ENCODE peak calls at places on chromosomes 16 and 17, in six cellular contexts. V is T47D, S is right lobe of liver, C is skeletal muscle cell, O is NCI-H1092 treated with DMSO at 0.1 percent for 48 hours, T is germinal center. U is an unnamed sample.
A peak's percentile ranks its signal among the peaks of the same experiment; 100 is the strongest.

GRCh38 chr17:58829172-58829637 is 73.6 kb downstream of the PPM1E start:
- DNase-seq in V (no peak), S (no peak), C (no peak), O (no peak), T (no peak), U (no peak)

GRCh38 chr17:80836971-80837481 is 154.6 kb upstream of the CHMP6 start:
- DNase-seq in V (no peak), S (peak; percentile 46), C (no peak), O (peak; percentile 69), T (no peak), U (no peak)

GRCh38 chr17:16504974-16505373 is 13.0 kb upstream of the LRRC75A start:
- DNase-seq in V (no peak), S (no peak), C (no peak), O (no peak), T (no peak), U (no peak)

GRCh38 chr17:67829331-67829730 is 4.0 kb downstream of the BPTF start:
- DNase-seq in V (no peak), S (no peak), C (no peak), O (no peak), T (no peak), U (peak; percentile 52)

GRCh38 chr16:47043200-47043599 is 69.7 kb upstream of the DNAJA2 start:
- DNase-seq in V (no peak), S (no peak), C (no peak), O (no peak), T (no peak), U (no peak)

GRCh38 chr17:65797809-65798208 is 236.4 kb upstream of the AXIN2 start:
- DNase-seq in V (peak; percentile 30), S (no peak), C (no peak), O (no peak), T (no peak), U (no peak)

GRCh38 chr17:64635647-64636305 is 26.3 kb downstream of the SMURF2 start:
- DNase-seq in V (peak; percentile 45), S (no peak), C (peak; percentile 61), O (no peak), T (no peak), U (peak; percentile 28)

GRCh38 chr16:67248401-67249177 is at the start of gene SLC9A5:
- DNase-seq in V (peak; percentile 29), S (no peak), C (no peak), O (no peak), T (peak; percentile 62), U (peak; percentile 72)

GRCh38 chr17:80859004-80859941 is 132.4 kb upstream of the CHMP6 start:
- DNase-seq in V (no peak), S (peak; percentile 74), C (peak; percentile 89), O (peak; percentile 86), T (no peak), U (no peak)

GRCh38 chr16:11067697-11068141 is 123.4 kb downstream of the CLEC16A start:
- DNase-seq in V (no peak), S (peak; percentile 77), C (no peak), O (no peak), T (no peak), U (no peak)

GRCh38 chr17:39196820-39197331 is 593 bp downstream of the CACNB1 start:
- DNase-seq in V (peak; percentile 90), S (no peak), C (no peak), O (peak; percentile 10), T (no peak), U (peak; percentile 64)

GRCh38 chr17:55612691-55613141 is 101.5 kb upstream of the SMIM36 start:
- DNase-seq in V (no peak), S (no peak), C (no peak), O (no peak), T (no peak), U (no peak)

GRCh38 chr17:14311186-14311705 is 10.4 kb downstream of the HS3ST3B1 start:
- DNase-seq in V (no peak), S (no peak), C (no peak), O (no peak), T (no peak), U (no peak)

GRCh38 chr17:82399030-82399429 is 19.1 kb upstream of the HEXD start:
- DNase-seq in V (no peak), S (no peak), C (peak; percentile 82), O (peak; percentile 23), T (no peak), U (no peak)

GRCh38 chr17:39618252-39618913 is 8.4 kb upstream of the PPP1R1B start:
- DNase-seq in V (peak; percentile 45), S (no peak), C (no peak), O (peak; percentile 74), T (no peak), U (no peak)

GRCh38 chr17:34780438-34780837 is 180.8 kb downstream of the CCT6B start:
- DNase-seq in V (no peak), S (no peak), C (no peak), O (no peak), T (no peak), U (no peak)

GRCh38 chr16:68503334-68503733 is 35.8 kb upstream of the ZFP90 start:
- DNase-seq in V (no peak), S (no peak), C (no peak), O (no peak), T (no peak), U (no peak)

GRCh38 chr16:67843343-67843765 is 1.2 kb downstream of the THAP11 start:
- DNase-seq in V (no peak), S (no peak), C (no peak), O (no peak), T (no peak), U (no peak)

GRCh38 chr17:48593840-48594411 is 347 bp upstream of the HOXB5 start:
- DNase-seq in V (peak; percentile 85), S (no peak), C (no peak), O (peak; percentile 99), T (peak; percentile 89), U (peak; percentile 94)

GRCh38 chr16:72428611-72429376 is 256.8 kb upstream of the PMFBP1 start:
- DNase-seq in V (no peak), S (no peak), C (no peak), O (no peak), T (no peak), U (no peak)

GRCh38 chr17:39841202-39841601 is 22.9 kb downstream of the IKZF3 start:
- DNase-seq in V (no peak), S (no peak), C (no peak), O (no peak), T (no peak), U (no peak)

GRCh38 chr17:49229076-49229804 is 1.3 kb downstream of the PHOSPHO1 start:
- DNase-seq in V (no peak), S (no peak), C (no peak), O (no peak), T (no peak), U (no peak)

GRCh38 chr17:41367426-41368075 is 2.1 kb downstream of the KRT33B start:
- DNase-seq in V (no peak), S (no peak), C (no peak), O (no peak), T (no peak), U (no peak)

GRCh38 chr16:12186774-12187335 is 210.3 kb downstream of the SNX29 start:
- DNase-seq in V (peak; percentile 49), S (peak; percentile 71), C (peak; percentile 58), O (peak; percentile 30), T (no peak), U (no peak)

GRCh38 chr17:80260791-80261158 is at the start of gene RNF213:
- DNase-seq in V (peak; percentile 43), S (peak; percentile 79), C (no peak), O (peak; percentile 17), T (peak; percentile 88), U (peak; percentile 91)

GRCh38 chr16:55272787-55273186 is 51.2 kb upstream of the IRX6 start:
- DNase-seq in V (no peak), S (no peak), C (no peak), O (no peak), T (no peak), U (no peak)

GRCh38 chr16:49023095-49023494 is 258.5 kb downstream of the CBLN1 start:
- DNase-seq in V (no peak), S (no peak), C (no peak), O (peak; percentile 91), T (no peak), U (no peak)

GRCh38 chr17:77845541-77846225 is 112.8 kb upstream of the TNRC6C start:
- DNase-seq in V (no peak), S (peak; percentile 35), C (no peak), O (no peak), T (no peak), U (no peak)

GRCh38 chr17:143785-144281 is 6.5 kb downstream of the SCGB1C2 start:
- DNase-seq in V (peak; percentile 70), S (peak; percentile 89), C (peak; percentile 2), O (peak; percentile 19), T (peak; percentile 91), U (peak; percentile 93)

GRCh38 chr16:50611332-50611934 is 63.2 kb downstream of the NKD1 start:
- DNase-seq in V (no peak), S (no peak), C (no peak), O (no peak), T (no peak), U (no peak)

GRCh38 chr16:23608194-23608593 is 12.1 kb upstream of the NDUFAB1 start:
- DNase-seq in V (no peak), S (no peak), C (peak; percentile 36), O (no peak), T (no peak), U (no peak)